ENCODE peak calls at places on chromosomes 13 and 19, in ten cellular contexts. M, X, N, E, F, S, D, O, B and H are unnamed samples.

GRCh38 chr19:2636897-2637683 is 65.4 kb downstream of the GNG7 start:
- DNase-seq in B (peak), E (no peak), F (no peak), S (peak), D (peak), X (peak), N (peak), O (peak), M (peak), H (peak)

GRCh38 chr19:42850981-42851717 is 28.4 kb downstream of the PSG1 start:
- DNase-seq in M (no peak), S (peak), D (peak), N (peak), O (peak), E (peak), F (peak), B (peak), X (peak), H (peak)

GRCh38 chr19:42450314-42450934 is 7.7 kb upstream of the CXCL17 start:
- DNase-seq in M (peak), D (peak), O (peak), F (peak), S (peak), X (peak), E (peak), N (peak), B (peak), H (peak)

GRCh38 chr13:28582225-28582891 is 76.6 kb upstream of the POMP start:
- DNase-seq in F (no peak), S (peak), O (peak), D (no peak), E (no peak), B (no peak), X (peak), M (peak), N (no peak), H (no peak)

GRCh38 chr13:104740616-104741222 is 1674.5 kb upstream of the SLC10A2 start:
- DNase-seq in X (no peak), F (no peak), B (no peak), O (no peak), M (no peak), D (no peak), S (no peak), E (no peak), N (no peak), H (no peak)

GRCh38 chr13:34900288-34900739 is 41.8 kb upstream of the NBEA start:
- DNase-seq in N (no peak), E (no peak), S (no peak), D (no peak), O (no peak), F (no peak), B (no peak), X (no peak), M (no peak), H (no peak)

GRCh38 chr13:27962128-27962841 is 6.8 kb downstream of the CDX2 start:
- DNase-seq in M (no peak), N (no peak), O (no peak), F (no peak), B (no peak), E (no peak), S (no peak), D (no peak), X (no peak), H (no peak)

GRCh38 chr13:51225034-51225433 is 2.8 kb downstream of the FAM124A start:
- DNase-seq in M (no peak), B (no peak), D (no peak), F (no peak), O (no peak), S (no peak), X (peak), N (no peak), E (no peak), H (peak)

GRCh38 chr13:29474991-29475390 is 120.5 kb downstream of the SLC7A1 start:
- DNase-seq in E (no peak), S (peak), N (peak), O (peak), B (no peak), M (no peak), X (peak), D (peak), F (no peak), H (peak)

GRCh38 chr19:2070436-2070827 is 19.4 kb upstream of the MKNK2 start:
- DNase-seq in X (no peak), D (no peak), M (no peak), S (no peak), E (no peak), O (no peak), F (no peak), N (no peak), B (peak), H (no peak)

GRCh38 chr19:43460362-43461016 is 4.9 kb downstream of the LYPD3 start:
- DNase-seq in O (no peak), D (no peak), X (no peak), E (no peak), N (no peak), B (no peak), M (no peak), S (no peak), F (no peak), H (peak)

GRCh38 chr13:45518525-45519235 is 53.9 kb downstream of the COG3 start:
- DNase-seq in O (peak), F (no peak), D (peak), M (no peak), X (peak), S (peak), E (no peak), B (no peak), N (peak), H (peak)

GRCh38 chr19:58056861-58057260 is 2.2 kb upstream of the ZNF135 start:
- DNase-seq in M (no peak), O (no peak), F (no peak), B (no peak), S (no peak), E (no peak), N (no peak), D (no peak), X (no peak), H (no peak)

GRCh38 chr19:58055483-58055874 is 3.6 kb upstream of the ZNF135 start:
- DNase-seq in S (no peak), F (no peak), N (no peak), E (no peak), B (no peak), X (no peak), D (no peak), M (no peak), O (no peak), H (no peak)

GRCh38 chr19:58056261-58056660 is 2.8 kb upstream of the ZNF135 start:
- DNase-seq in N (no peak), O (no peak), S (no peak), F (no peak), E (no peak), M (no peak), X (no peak), D (no peak), B (no peak), H (no peak)

GRCh38 chr19:58053480-58054156 is 5.5 kb upstream of the ZNF135 start:
- DNase-seq in O (no peak), M (no peak), S (no peak), E (no peak), D (no peak), X (no peak), F (no peak), B (no peak), N (no peak), H (no peak)

DNA sequence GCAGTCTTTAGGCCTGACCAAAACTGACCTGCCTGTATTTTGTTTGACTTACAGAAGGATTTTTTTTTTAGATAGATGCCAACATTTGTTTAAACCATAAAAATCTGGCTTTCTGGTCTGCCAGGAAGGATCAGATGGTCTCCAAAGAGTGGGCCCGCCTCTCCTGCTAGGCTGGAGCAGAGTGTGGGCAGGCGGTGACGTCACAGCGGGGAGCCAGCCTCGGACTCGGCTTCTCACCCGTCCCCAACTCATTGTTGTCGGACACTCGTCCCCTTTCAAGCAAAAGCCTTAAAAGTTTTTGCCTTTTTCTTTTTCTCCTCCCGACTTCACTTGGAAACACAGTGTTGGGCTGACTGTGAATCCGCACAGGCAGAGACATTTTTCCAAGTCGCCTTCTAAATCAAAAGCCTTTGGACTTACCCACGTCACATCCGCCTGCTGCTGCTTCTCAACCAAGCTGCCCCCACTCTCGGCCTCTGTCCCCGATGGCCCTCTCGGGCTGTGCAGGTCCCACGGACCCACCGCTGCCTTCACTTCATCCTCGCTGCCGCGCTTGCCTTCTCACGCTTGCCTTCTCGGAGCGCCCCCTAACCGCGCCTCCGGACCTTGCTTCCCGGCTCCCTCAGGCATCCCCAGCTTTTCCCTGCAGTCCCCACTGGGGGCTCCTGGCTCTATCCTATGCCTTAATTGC is 4.1 kb upstream of the ZNF135 start:
- DNase-seq in N (peak), S (no peak), X (peak), O (peak), F (no peak), D (peak), B (no peak), M (peak), E (no peak), H (no peak)
- H3K4me3 ChIP-seq in N (peak), S (peak), X (peak), O (peak), F (no peak), D (peak), B (peak), M (no peak), E (peak), H (no peak)

DNA sequence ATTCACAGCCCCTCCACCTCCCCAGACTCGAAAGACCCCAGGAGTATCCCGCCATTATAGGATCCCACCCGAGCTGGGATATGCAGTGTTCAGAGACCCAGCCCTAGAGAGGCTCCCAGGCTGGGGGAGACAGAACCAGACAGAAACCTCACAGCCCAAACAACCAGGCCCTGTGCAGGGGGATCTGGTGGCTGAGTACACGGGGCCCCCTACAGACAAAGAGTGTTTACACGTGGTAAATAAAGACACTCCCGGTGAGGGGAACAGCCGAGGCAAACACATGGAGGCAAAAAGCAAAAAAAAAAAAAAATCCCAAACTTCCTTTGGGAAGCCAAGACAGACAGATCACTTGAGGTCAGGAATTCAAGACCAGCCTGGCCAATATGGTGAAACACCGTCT is 25.1 kb downstream of the TINCR start:
- DNase-seq in B (no peak), E (no peak), F (no peak), X (no peak), D (no peak), S (no peak), M (peak), O (no peak), N (no peak), H (no peak)
- TF ChIP-seq CTCF in B (no peak), E (no peak), F (no peak), X (peak), D (peak), S (peak), M (peak), O (no peak), N (no peak), H (no peak)

DNA sequence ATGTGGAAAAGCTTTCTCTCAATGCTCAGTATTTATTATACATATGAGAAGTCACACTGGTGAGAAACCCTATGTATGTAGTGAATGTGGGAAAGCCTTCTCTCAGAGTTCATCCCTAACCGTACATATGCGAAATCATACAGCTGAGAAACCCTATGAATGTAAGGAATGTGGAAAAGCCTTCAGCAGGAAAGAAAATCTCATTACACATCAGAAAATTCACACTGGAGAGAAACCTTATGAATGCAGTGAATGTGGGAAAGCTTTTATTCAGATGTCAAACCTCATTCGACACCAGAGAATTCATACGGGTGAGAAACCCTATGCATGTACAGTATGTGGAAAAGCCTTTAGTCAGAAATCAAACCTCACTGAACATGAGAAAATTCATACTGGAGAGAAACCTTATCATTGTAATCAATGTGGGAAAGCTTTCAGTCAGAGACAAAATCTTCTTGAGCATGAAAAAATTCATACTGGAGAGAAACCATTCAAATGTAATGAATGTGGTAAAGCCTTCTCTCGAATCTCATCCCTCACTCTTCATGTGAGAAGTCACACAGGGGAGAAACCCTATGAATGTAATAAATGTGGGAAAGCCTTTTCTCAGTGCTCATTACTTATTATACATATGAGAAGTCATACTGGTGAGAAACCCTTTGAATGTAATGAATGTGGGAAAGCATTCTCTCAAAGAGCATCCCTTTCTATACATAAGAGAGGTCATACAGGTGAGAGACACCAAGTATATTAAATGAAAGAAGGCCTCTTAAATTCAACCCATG is 34.4 kb downstream of the ZNF568 start:
- DNase-seq in B (no peak), N (no peak), O (no peak), X (peak), D (no peak), M (no peak), F (no peak), S (no peak), E (no peak), H (no peak)
- H3K4me3 ChIP-seq in B (no peak), N (no peak), O (no peak), X (no peak), D (no peak), M (no peak), F (no peak), S (no peak), E (no peak), H (no peak)

DNA sequence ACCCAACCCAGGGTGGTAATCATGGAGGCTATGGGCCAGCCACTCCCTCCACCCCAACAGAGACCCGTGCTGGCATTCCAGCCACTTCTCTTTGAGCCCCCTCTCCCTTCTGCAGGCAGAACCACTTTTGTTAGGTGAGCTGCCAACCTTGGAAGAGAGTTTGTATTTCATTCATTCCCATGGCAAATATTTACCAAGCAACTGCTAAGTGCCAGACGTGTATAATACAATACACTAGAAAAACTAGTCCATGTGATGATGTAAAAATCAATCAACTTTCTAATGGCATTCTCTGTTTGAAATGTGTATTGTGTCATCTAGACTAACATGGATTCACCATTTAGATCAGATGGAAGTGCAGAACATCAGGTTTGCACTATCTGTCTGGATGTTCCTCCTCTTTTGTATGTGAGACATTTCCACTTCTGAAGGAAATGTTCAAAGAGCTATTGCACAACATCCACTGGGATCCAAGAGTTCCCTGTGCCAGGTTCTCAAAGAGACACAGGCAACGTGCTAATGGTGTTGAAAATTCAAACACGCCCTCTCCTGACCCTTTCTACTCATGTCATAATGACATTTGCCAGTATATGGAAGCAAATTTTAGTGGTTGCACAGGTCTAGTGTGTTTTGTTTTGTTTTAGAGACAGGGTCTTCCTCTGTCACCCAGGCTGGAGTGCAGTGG is 5.4 kb downstream of the MLNR start:
- DNase-seq in B (no peak), F (peak), S (no peak), M (no peak), E (no peak), D (no peak), X (peak), N (no peak), O (peak), H (peak)
- TF ChIP-seq CTCF in B (no peak), F (no peak), S (no peak), M (no peak), E (no peak), D (no peak), X (no peak), N (no peak), O (no peak), H (no peak)

GRCh38 chr19:39543477-39543857 is 3.5 kb upstream of the EID2 start:
- DNase-seq in N (no peak), B (no peak), M (no peak), E (no peak), X (no peak), O (no peak), D (no peak), S (no peak), F (no peak), H (peak)

GRCh38 chr19:39539165-39539518 is 819 bp downstream of the EID2 start:
- DNase-seq in F (no peak), M (peak), E (no peak), N (peak), B (no peak), O (peak), D (no peak), S (peak), X (peak), H (no peak)

GRCh38 chr19:39542198-39542597 is 2.2 kb upstream of the EID2 start:
- DNase-seq in F (no peak), B (no peak), D (no peak), X (no peak), S (no peak), E (no peak), O (peak), N (no peak), M (no peak), H (peak)

GRCh38 chr19:39539519-39540332 is at the start of gene EID2:
- DNase-seq in D (peak), X (peak), B (peak), F (peak), O (peak), S (peak), N (peak), M (peak), E (peak), H (peak)

GRCh38 chr19:39540333-39540673 is 342 bp upstream of the EID2 start:
- DNase-seq in N (no peak), M (no peak), B (no peak), S (no peak), D (no peak), O (no peak), E (no peak), F (no peak), X (no peak), H (no peak)
- H3K4me3 ChIP-seq in N (peak), M (peak), B (peak), S (no peak), D (peak), O (peak), E (peak), F (no peak), X (peak), H (no peak)

GRCh38 chr13:111167290-111167689 is 52.2 kb downstream of the ARHGEF7 start:
- DNase-seq in D (no peak), M (no peak), B (no peak), S (no peak), X (no peak), E (no peak), F (no peak), O (no peak), N (no peak), H (no peak)
- TF ChIP-seq CTCF in D (no peak), M (no peak), B (no peak), S (no peak), X (no peak), E (no peak), F (no peak), O (no peak), N (no peak), H (no peak)

DNA sequence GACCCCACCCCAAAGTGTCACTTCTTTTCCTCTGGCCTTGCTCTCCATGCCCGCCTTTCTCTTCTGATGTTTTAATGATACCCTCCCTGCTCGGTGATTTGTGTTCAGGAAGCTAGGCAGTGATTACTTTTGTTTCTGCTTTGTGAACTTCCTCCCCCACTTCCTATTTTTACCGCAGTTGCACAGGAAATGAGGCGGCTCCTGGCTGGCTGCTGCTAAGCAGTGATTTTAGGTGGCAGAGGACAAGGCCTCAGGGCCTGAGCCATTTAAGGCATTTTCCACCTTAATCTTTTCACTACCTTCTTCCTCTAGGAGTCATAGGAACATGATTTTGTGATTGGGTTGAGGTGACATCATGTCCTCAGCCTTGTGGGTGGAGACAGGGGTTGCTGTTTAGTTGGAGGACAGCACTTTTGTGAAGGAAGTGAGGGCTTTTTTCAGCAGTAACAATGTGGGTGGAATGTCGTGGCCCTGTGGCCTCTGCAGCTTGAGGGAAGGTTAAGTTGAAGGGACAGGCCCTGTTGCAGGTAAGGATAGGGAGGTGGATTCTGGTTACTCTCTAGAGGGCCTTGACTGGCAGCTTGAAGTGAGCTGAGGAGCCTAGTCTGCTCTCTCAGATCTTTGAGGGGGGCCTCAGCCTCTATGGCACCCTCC is 15.7 kb downstream of the GARRE1 start:
- DNase-seq in F (peak), N (peak), B (peak), D (peak), O (peak), M (no peak), X (peak), E (no peak), S (peak), H (peak)
- H3K4me3 ChIP-seq in F (no peak), N (no peak), B (peak), D (peak), O (peak), M (no peak), X (no peak), E (no peak), S (no peak), H (no peak)